ENCODE peak calls at places on chromosomes 2 and 18, in ten cellular contexts. U is endothelial cell of umbilical vein, O is fibroblast of mammary gland, M is nephron progenitor cell, F is NB4, P is mesothelial cell of epicardium, N is foreskin fibroblast, B is fibroblast of lung, Y is HFFc6, T is astrocyte. L is an unnamed sample.

GRCh38 chr2:117818921-117819320 is 4.4 kb downstream of the DDX18 start:
- DNase-seq in F (no peak), U (no peak), T (no peak), O (no peak), M (no peak), Y (no peak), N (no peak), P (no peak), B (no peak), L (no peak)

GRCh38 chr2:246489-247145 is 17.2 kb downstream of the SH3YL1 start:
- DNase-seq in F (peak), O (peak), P (no peak), U (peak), Y (peak), N (peak), B (peak), T (peak), M (peak), L (peak)

GRCh38 chr2:98829586-98830270 is 98.8 kb upstream of the MGAT4A start:
- DNase-seq in O (no peak), N (no peak), U (no peak), F (no peak), B (no peak), M (no peak), P (no peak), T (no peak), Y (no peak), L (no peak)

GRCh38 chr18:12577848-12578247 is 80.1 kb downstream of the SPIRE1 start:
- DNase-seq in U (no peak), O (no peak), N (no peak), Y (no peak), M (no peak), B (no peak), F (no peak), T (no peak), P (no peak), L (no peak)

GRCh38 chr2:189424956-189425355 is 16.3 kb upstream of the WDR75 start:
- DNase-seq in M (no peak), P (no peak), F (no peak), U (no peak), O (no peak), N (no peak), Y (no peak), T (no peak), B (no peak), L (no peak)

GRCh38 chr2:169887120-169887519 is 59.9 kb downstream of the UBR3 start:
- DNase-seq in Y (no peak), B (no peak), O (no peak), U (no peak), P (no peak), M (no peak), T (no peak), N (no peak), F (no peak), L (no peak)

GRCh38 chr2:47452761-47453160 is 49.8 kb downstream of the MSH2 start:
- DNase-seq in T (no peak), Y (no peak), O (peak), P (no peak), M (no peak), B (no peak), N (no peak), F (peak), U (no peak), L (no peak)

GRCh38 chr18:56835331-56835730 is 184.2 kb downstream of the WDR7 start:
- DNase-seq in F (no peak), B (peak), T (peak), P (no peak), M (no peak), N (no peak), Y (peak), U (no peak), O (no peak), L (no peak)

GRCh38 chr2:221848286-221848685 is 276.2 kb upstream of the EPHA4 start:
- DNase-seq in M (no peak), F (no peak), O (no peak), T (peak), Y (no peak), U (no peak), B (peak), P (no peak), N (no peak), L (no peak)

GRCh38 chr2:8324164-8324848 is 357.6 kb upstream of the ID2 start:
- DNase-seq in B (no peak), Y (no peak), N (no peak), M (no peak), T (no peak), O (no peak), P (no peak), U (no peak), F (no peak), L (no peak)

GRCh38 chr2:6826081-6826913 is 39.4 kb downstream of the CMPK2 start:
- DNase-seq in N (peak), M (no peak), P (no peak), U (peak), T (peak), F (peak), B (peak), Y (peak), O (peak), L (no peak)

GRCh38 chr2:46047280-46047679 is 249.9 kb upstream of the EPAS1 start:
- DNase-seq in M (no peak), T (peak), P (no peak), N (no peak), Y (no peak), F (no peak), B (peak), U (peak), O (no peak), L (no peak)

GRCh38 chr2:233458826-233459225 is 104.5 kb downstream of the DGKD start:
- DNase-seq in T (no peak), M (no peak), B (no peak), Y (no peak), O (no peak), P (no peak), F (no peak), N (no peak), U (no peak), L (peak)

GRCh38 chr2:27058210-27058609 is 6.7 kb downstream of the AGBL5 start:
- DNase-seq in P (no peak), M (no peak), O (no peak), U (no peak), T (no peak), B (no peak), N (no peak), Y (no peak), F (no peak), L (no peak)

GRCh38 chr18:49070552-49070951 is 119.8 kb upstream of the SMAD7 start:
- DNase-seq in N (no peak), P (no peak), Y (no peak), F (no peak), B (no peak), M (no peak), U (no peak), T (no peak), O (no peak), L (no peak)

GRCh38 chr2:53498210-53498609 is 269.4 kb upstream of the CHAC2 start:
- DNase-seq in N (no peak), Y (peak), U (no peak), B (peak), O (peak), T (peak), F (no peak), M (no peak), P (no peak), L (peak)

GRCh38 chr2:113132622-113133021 is 5.2 kb downstream of the IL1RN start:
- DNase-seq in T (no peak), M (no peak), O (no peak), N (no peak), B (no peak), Y (no peak), U (no peak), P (no peak), F (no peak), L (no peak)

GRCh38 chr18:58960946-58961722 is 96.5 kb downstream of the ZNF532 start:
- DNase-seq in T (peak), Y (no peak), P (no peak), F (no peak), M (no peak), B (peak), N (no peak), O (peak), U (no peak), L (no peak)

GRCh38 chr2:227942021-227942420 is 70.6 kb downstream of the DAW1 start:
- DNase-seq in O (peak), T (no peak), M (no peak), F (peak), U (no peak), N (peak), P (no peak), B (no peak), Y (no peak), L (no peak)

GRCh38 chr2:119311831-119312230 is 54.8 kb downstream of the C2orf76 start:
- DNase-seq in M (no peak), N (no peak), B (no peak), T (no peak), Y (no peak), U (no peak), F (no peak), O (no peak), P (no peak), L (no peak)

GRCh38 chr18:36104749-36105148 is 24.4 kb downstream of the SLC39A6 start:
- DNase-seq in T (no peak), N (no peak), P (no peak), F (no peak), U (no peak), M (no peak), B (no peak), O (no peak), Y (no peak), L (no peak)

GRCh38 chr18:78765637-78766281 is 213.9 kb upstream of the SALL3 start:
- DNase-seq in U (no peak), P (no peak), Y (no peak), N (no peak), T (no peak), M (no peak), B (no peak), F (no peak), O (no peak), L (no peak)

GRCh38 chr2:145849466-145849865 is 1329.5 kb upstream of the ZEB2 start:
- DNase-seq in M (no peak), N (no peak), B (no peak), Y (no peak), F (no peak), T (no peak), O (no peak), U (no peak), P (no peak), L (no peak)

GRCh38 chr2:72144746-72145657 is 2.7 kb downstream of the CYP26B1 start:
- DNase-seq in P (peak), M (peak), U (peak), O (no peak), T (no peak), N (no peak), B (no peak), Y (no peak), F (no peak), L (peak)

GRCh38 chr2:207463433-207463832 is 66.3 kb upstream of the CREB1 start:
- DNase-seq in N (no peak), T (no peak), B (no peak), P (no peak), O (peak), Y (no peak), F (no peak), U (no peak), M (no peak), L (no peak)

GRCh38 chr2:73952499-73953446 is 26.1 kb downstream of the DGUOK start:
- DNase-seq in O (peak), M (no peak), F (peak), U (peak), T (peak), N (peak), P (no peak), B (peak), Y (peak), L (peak)

GRCh38 chr2:16900405-16901025 is 234.9 kb upstream of the CYRIA start:
- DNase-seq in U (no peak), B (peak), F (peak), T (no peak), O (no peak), M (peak), P (no peak), N (no peak), Y (no peak), L (no peak)

GRCh38 chr2:232338759-232339106 is 39.8 kb upstream of the ALPP start:
- DNase-seq in T (no peak), Y (no peak), P (no peak), U (no peak), N (no peak), M (no peak), B (no peak), O (no peak), F (no peak), L (no peak)

GRCh38 chr2:169363027-169363569 is 764 bp upstream of the LRP2 start:
- DNase-seq in Y (no peak), P (no peak), F (no peak), T (no peak), M (no peak), O (peak), U (peak), B (no peak), N (no peak), L (peak)

GRCh38 chr2:236180831-236181453 is 12.8 kb upstream of the GBX2 start:
- DNase-seq in M (peak), U (peak), B (peak), P (peak), Y (peak), T (peak), O (peak), F (peak), N (peak), L (peak)

GRCh38 chr2:237569041-237569440 is 2.7 kb downstream of the PRLH start:
- DNase-seq in O (no peak), U (no peak), P (no peak), B (no peak), M (no peak), N (no peak), T (no peak), F (no peak), Y (no peak), L (peak)

DNA sequence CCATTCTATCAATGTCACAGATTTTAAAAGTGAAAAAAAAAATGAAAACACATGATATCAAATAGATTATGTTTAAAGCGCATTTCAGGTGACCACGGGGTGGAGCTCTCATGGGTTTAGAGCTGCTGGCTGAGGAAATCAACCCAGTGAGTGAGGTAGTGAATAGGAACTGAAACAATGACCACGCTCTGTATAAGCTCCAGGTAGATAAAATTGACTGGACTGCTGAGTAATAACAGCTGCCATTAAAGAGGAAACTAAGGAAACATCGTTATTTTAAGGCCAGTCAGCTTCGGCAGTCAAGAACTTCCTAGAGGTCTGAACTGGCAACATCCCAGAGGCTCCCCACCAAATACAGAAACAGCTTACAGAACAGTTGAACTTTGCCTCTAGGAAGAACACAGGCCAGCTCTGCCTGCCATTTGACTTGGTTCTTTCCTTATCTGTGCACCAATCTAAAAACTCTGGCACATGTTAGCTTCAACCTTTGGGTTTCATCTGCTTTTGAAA is 185.9 kb downstream of the PDE1A start:
- DNase-seq in U (peak), N (no peak), F (peak), P (peak), B (peak), Y (peak), O (peak), M (peak), T (peak), L (peak)
- TF ChIP-seq CTCF in U (peak), N (peak), F (peak), P (no peak), B (peak), Y (peak), O (peak), M (peak), T (peak), L (peak)

GRCh38 chr18:6414723-6415362 is at the start of gene L3MBTL4:
- DNase-seq in Y (no peak), P (peak), U (no peak), T (no peak), F (no peak), M (peak), N (no peak), B (no peak), O (no peak), L (peak)

GRCh38 chr18:6411367-6411766 is 3.3 kb downstream of the L3MBTL4 start:
- DNase-seq in P (no peak), B (no peak), F (no peak), Y (no peak), U (no peak), N (no peak), T (no peak), M (no peak), O (no peak), L (no peak)

GRCh38 chr18:6413554-6414117 is 1.1 kb downstream of the L3MBTL4 start:
- DNase-seq in M (no peak), Y (no peak), U (no peak), P (no peak), O (no peak), T (no peak), N (no peak), B (no peak), F (no peak), L (no peak)

GRCh38 chr18:6412933-6413472 is 1.7 kb downstream of the L3MBTL4 start:
- DNase-seq in T (no peak), O (no peak), Y (no peak), F (no peak), P (no peak), U (no peak), M (no peak), B (no peak), N (no peak), L (no peak)

GRCh38 chr18:6414118-6414722 is 491 bp downstream of the L3MBTL4 start:
- DNase-seq in F (no peak), T (no peak), N (no peak), Y (no peak), B (no peak), U (no peak), M (peak), P (peak), O (no peak), L (peak)
- TF ChIP-seq CTCF in F (no peak), T (no peak), N (no peak), Y (no peak), B (no peak), U (no peak), M (no peak), P (no peak), O (no peak), L (no peak)

GRCh38 chr18:33404244-33404873 is 36.2 kb downstream of the CCDC178 start:
- DNase-seq in B (no peak), F (no peak), P (no peak), O (no peak), U (peak), Y (no peak), T (no peak), M (no peak), N (no peak), L (no peak)
- TF ChIP-seq CTCF in B (no peak), F (no peak), P (peak), O (peak), U (no peak), Y (peak), T (peak), M (peak), N (no peak), L (peak)

GRCh38 chr2:199946196-199946595 is 9.1 kb downstream of the TYW5 start:
- DNase-seq in Y (no peak), U (no peak), F (no peak), P (no peak), M (no peak), B (no peak), N (no peak), T (no peak), O (no peak), L (no peak)

GRCh38 chr2:199936554-199936953 is 18.7 kb downstream of the TYW5 start:
- DNase-seq in N (no peak), P (no peak), F (no peak), O (no peak), U (no peak), M (no peak), T (no peak), Y (no peak), B (no peak), L (no peak)

GRCh38 chr2:199943373-199943772 is 11.9 kb downstream of the TYW5 start:
- DNase-seq in M (no peak), F (no peak), B (no peak), N (no peak), Y (no peak), P (no peak), U (no peak), O (no peak), T (no peak), L (no peak)

GRCh38 chr2:199940373-199940772 is 14.9 kb downstream of the TYW5 start:
- DNase-seq in B (peak), U (peak), O (peak), F (peak), T (no peak), M (no peak), N (no peak), Y (peak), P (no peak), L (no peak)
- TF ChIP-seq CTCF in B (no peak), U (peak), O (peak), F (no peak), T (peak), M (no peak), N (no peak), Y (peak), P (no peak), L (peak)